ENCODE peak calls at places on chromosomes 5 and 9, in seven cellular contexts. A is stomach, J is SK-N-SH, X is GM23338, G is Panc1, D is breast epithelium, T is HCT116. Q is an unnamed sample. For H3K36me3, the result is how much of the 10 kb centered on the place peaks cover.

GRCh38 chr9:127865645-127866464 is 11.4 kb upstream of the ENG start:
- DNase-seq in J (no peak), T (no peak), X (no peak), A (no peak), G (no peak), D (no peak), Q (no peak)

GRCh38 chr9:87588339-87588738 is 90.7 kb downstream of the DAPK1 start:
- DNase-seq in J (peak), T (no peak), D (no peak), A (no peak), G (no peak), X (no peak), Q (no peak)

GRCh38 chr9:134230092-134230941 is 66.0 kb upstream of the RNU6ATAC start:
- DNase-seq in G (no peak), D (no peak), X (no peak), T (no peak), A (no peak), J (no peak), Q (no peak)

GRCh38 chr5:113487411-113487778 is 858 bp downstream of the MCC start:
- DNase-seq in A (no peak), X (peak), J (no peak), D (no peak), G (no peak), T (peak), Q (no peak)

GRCh38 chr9:32989651-32990050 is 11.8 kb downstream of the APTX start:
- DNase-seq in X (no peak), G (no peak), T (no peak), D (no peak), J (no peak), A (no peak), Q (no peak)

GRCh38 chr5:51396797-51397196 is 13.5 kb downstream of the ISL1 start:
- DNase-seq in T (no peak), A (no peak), J (no peak), X (no peak), D (no peak), G (no peak), Q (no peak)

GRCh38 chr5:150180241-150181027 is 9.4 kb upstream of the SLC6A7 start:
- DNase-seq in A (no peak), T (no peak), J (no peak), X (no peak), D (peak), G (no peak), Q (no peak)

GRCh38 chr5:126656397-126657007 is 55.8 kb downstream of the PHAX start:
- DNase-seq in D (no peak), T (peak), A (no peak), G (no peak), X (peak), J (peak), Q (no peak)

GRCh38 chr5:15116996-15117395 is 245.4 kb upstream of the ANKH start:
- DNase-seq in T (no peak), D (no peak), X (no peak), A (no peak), G (no peak), J (no peak), Q (no peak)

GRCh38 chr5:172597755-172598155 is 43.3 kb upstream of the NEURL1B start:
- DNase-seq in J (no peak), A (no peak), G (no peak), T (no peak), D (no peak), X (no peak), Q (no peak)

GRCh38 chr5:133363807-133364587 is 248.3 kb downstream of the FSTL4 start:
- DNase-seq in X (no peak), T (no peak), G (no peak), A (no peak), J (no peak), D (no peak), Q (no peak)

GRCh38 chr9:124770359-124771020 is 621 bp downstream of the NR6A1 start:
- DNase-seq in J (peak), A (no peak), T (no peak), X (peak), G (no peak), D (no peak), Q (no peak)

DNA sequence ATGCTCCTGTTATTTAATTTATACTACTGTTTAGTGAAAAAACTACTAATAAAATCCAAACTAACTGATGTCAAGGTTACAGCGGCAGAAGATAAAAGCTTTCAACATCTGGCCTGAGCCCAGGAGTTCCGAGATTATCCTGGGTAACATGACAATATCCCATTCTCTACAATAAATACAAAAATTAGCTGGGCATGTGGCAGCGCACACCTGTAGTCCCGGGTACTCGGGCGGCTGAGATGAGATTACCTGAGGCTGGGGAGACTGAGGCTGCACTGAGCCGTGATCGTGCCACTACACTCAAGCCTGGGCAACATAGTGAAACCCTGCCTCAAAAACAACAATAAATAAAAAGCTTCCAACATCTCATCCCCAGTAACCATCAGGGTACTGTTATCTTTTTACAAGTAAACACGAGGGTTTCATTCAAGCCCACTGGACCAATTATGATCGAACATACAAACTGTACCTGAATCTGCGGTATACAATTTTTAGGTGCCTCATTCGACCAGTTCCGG is 1.3 kb downstream of the RPL37 start:
- DNase-seq in X (no peak), G (no peak), D (no peak), A (no peak), J (no peak), T (no peak), Q (no peak)
- TF ChIP-seq POLR2AphosphoS5 in X (no peak), G (peak), D (no peak), A (no peak), J (no peak), T (no peak), Q (no peak)

GRCh38 chr9:70408393-70409040 is 5.9 kb downstream of the KLF9 start:
- DNase-seq in G (no peak), J (no peak), X (peak), T (no peak), A (no peak), D (no peak), Q (no peak)
- H3K4me3 ChIP-seq in G (no peak), J (no peak), X (no peak), T (no peak), A (peak), D (peak), Q (no peak)

GRCh38 chr5:138559937-138560336 is 15.3 kb downstream of the HSPA9 start:
- DNase-seq in G (no peak), A (peak), J (no peak), X (no peak), T (no peak), D (peak), Q (no peak)
- H3K36me3 ChIP-seq in G (half or more), A (half or more), J (half or more), X (half or more), T (half or more), D (under half), Q (half or more)

GRCh38 chr9:97531750-97532383 is 30.4 kb downstream of the TMOD1 start:
- DNase-seq in G (no peak), D (no peak), X (no peak), J (no peak), A (no peak), T (no peak), Q (no peak)
- TF ChIP-seq POLR2AphosphoS5 in G (no peak), D (no peak), X (no peak), J (no peak), A (no peak), T (no peak), Q (no peak)

GRCh38 chr9:3436629-3437028 is 89.2 kb downstream of the RFX3 start:
- DNase-seq in G (no peak), D (no peak), X (no peak), A (no peak), J (no peak), T (no peak), Q (no peak)
- H3K4me3 ChIP-seq in G (no peak), D (no peak), X (no peak), A (no peak), J (no peak), T (no peak), Q (no peak)

GRCh38 chr9:130696996-130697395 is 3.4 kb downstream of the EXOSC2 start:
- DNase-seq in A (no peak), G (no peak), X (no peak), D (no peak), T (no peak), J (no peak), Q (peak)

GRCh38 chr9:130698514-130698913 is 4.9 kb downstream of the EXOSC2 start:
- DNase-seq in D (no peak), J (no peak), G (no peak), X (no peak), T (no peak), A (no peak), Q (no peak)

GRCh38 chr9:130696139-130696650 is 2.6 kb downstream of the EXOSC2 start:
- DNase-seq in A (no peak), J (no peak), T (no peak), G (no peak), X (no peak), D (no peak), Q (no peak)

GRCh38 chr9:130699047-130699446 is 5.5 kb downstream of the EXOSC2 start:
- DNase-seq in G (no peak), T (no peak), D (no peak), X (no peak), J (no peak), A (no peak), Q (no peak)

GRCh38 chr9:130701059-130702022 is 7.8 kb downstream of the EXOSC2 start:
- DNase-seq in T (no peak), A (peak), X (peak), D (peak), J (peak), G (no peak), Q (peak)
- H3K36me3 ChIP-seq in T (half or more), A (half or more), X (half or more), D (under half), J (half or more), G (under half), Q (half or more)

DNA sequence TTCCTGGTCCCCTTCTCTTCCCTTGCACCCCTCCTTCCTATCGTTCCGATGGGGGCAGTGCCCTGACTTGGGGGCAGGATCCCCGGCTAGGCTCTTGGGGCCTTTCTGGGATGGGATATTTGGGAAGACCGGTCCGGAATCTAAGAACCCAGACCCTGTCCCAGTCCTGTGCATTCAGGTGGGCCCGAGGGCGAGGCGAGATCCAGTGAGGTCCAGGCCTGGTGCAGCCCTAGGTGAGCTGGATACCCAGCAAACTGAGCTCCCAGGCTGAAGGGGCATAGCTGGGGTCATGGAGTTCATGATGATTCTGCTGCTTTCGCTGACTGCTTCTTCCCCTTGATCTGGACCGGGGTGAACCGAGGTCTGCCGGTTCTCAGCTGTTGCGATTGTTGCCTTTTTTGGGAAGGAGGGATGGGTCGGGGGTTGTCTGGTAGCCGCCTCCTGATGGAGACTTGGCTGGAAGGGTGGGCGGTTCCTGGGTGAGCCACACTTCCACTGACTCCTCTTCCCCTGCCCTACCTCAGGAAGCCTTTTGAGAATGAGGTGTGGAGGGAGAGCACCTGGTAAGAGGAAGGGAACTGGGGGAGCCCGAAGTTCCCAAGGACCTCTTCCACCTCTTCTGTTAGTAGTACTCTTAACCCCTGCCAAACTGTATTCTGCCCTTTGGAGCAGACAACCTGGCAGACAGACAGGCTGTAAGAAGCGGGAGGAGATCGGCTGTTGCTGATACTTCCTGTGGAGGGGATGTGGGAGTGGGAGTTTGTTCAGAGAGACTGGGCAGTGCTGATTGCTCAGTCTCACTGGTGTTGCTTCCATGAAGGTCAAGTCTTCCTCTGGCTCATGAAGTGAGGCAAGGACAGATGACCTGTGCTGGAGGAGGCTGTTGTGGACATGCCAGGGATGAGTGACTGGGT is 1.0 kb downstream of the LRRC8A start:
- DNase-seq in J (peak), X (no peak), T (no peak), A (no peak), D (no peak), G (no peak), Q (peak)
- TF ChIP-seq POLR2AphosphoS5 in J (no peak), X (no peak), T (no peak), A (no peak), D (no peak), G (no peak), Q (no peak)

GRCh38 chr5:124742983-124743533 is 3.4 kb downstream of the ZNF608 start:
- DNase-seq in A (no peak), G (no peak), J (no peak), D (peak), X (no peak), T (peak), Q (no peak)
- H3K4me3 ChIP-seq in A (peak), G (peak), J (peak), D (peak), X (peak), T (peak), Q (peak)

DNA sequence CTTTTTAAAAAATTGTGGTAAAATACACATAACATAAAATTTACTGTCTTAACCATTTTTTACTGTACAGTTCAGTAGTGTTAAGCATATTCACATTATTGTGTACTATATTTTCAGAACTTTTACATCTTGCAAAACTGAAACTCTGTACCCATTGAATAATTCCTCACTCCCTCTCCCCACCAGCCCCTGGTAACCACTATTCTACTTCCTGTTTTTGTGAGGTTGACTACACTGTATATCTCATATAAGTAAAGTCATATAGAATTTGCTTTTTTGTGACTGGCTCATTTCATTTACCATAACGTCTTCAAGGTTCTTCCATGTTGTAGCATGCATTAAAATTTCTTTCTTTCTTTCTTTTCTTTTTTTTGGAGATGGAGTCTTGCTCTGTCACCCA is 87.0 kb downstream of the LNPEP start:
- DNase-seq in A (no peak), T (no peak), X (no peak), J (no peak), D (no peak), G (no peak), Q (no peak)
- H3K36me3 ChIP-seq in A (under half), T (under half), X (under half), J (under half), D (under half), G (under half), Q (half or more)